ENCODE peak calls at places on chromosomes 6 and 20, in nine cellular contexts. J is MM.1S; Y is RPMI8226; W is activated T-helper 1 cell treated with anti-CD3 and anti-CD28 coated beads, Interleukin-12 subunit alpha, Interleukin-12 subunit beta, Interleukin-2, Interleukin-4 antibody, amounts not matched to agents 30 ng/mL and 10 ng/mL and 1 ng/mL, durations not matched to agents 14 hours and 24 hours and 36 hours; K is HTR-8/SVneo; D is non-pigmented ciliary epithelial cell; G is HS-27A; X is epithelial cell of esophagus; M is AG09309. S is an unnamed sample.

GRCh38 chr6:53888931-53889330 is 94.1 kb downstream of the LRRC1 start:
- DNase-seq in K (no peak), W (no peak), Y (no peak), D (no peak), J (no peak), M (peak), X (no peak), G (no peak), S (no peak)

GRCh38 chr20:34185766-34186620 is 55.2 kb upstream of the ASIP start:
- DNase-seq in X (no peak), M (peak), J (no peak), K (no peak), Y (no peak), D (no peak), W (no peak), G (no peak), S (no peak)

GRCh38 chr6:43709654-43710303 is 22.2 kb upstream of the MRPS18A start:
- DNase-seq in G (no peak), J (no peak), X (no peak), M (no peak), K (no peak), W (no peak), D (no peak), Y (no peak), S (no peak)

GRCh38 chr6:24658573-24659511 is 7.9 kb downstream of the TDP2 start:
- DNase-seq in W (no peak), D (no peak), M (peak), J (no peak), G (no peak), X (peak), K (no peak), Y (no peak), S (no peak)

GRCh38 chr6:132246632-132247270 is 154.5 kb downstream of the MOXD1 start:
- DNase-seq in W (no peak), M (no peak), J (no peak), G (no peak), X (no peak), D (no peak), K (no peak), Y (no peak), S (no peak)

GRCh38 chr6:90643366-90643765 is 56.5 kb upstream of the MAP3K7 start:
- DNase-seq in M (no peak), J (no peak), X (no peak), G (no peak), K (no peak), Y (no peak), D (no peak), W (no peak), S (no peak)

GRCh38 chr6:109720336-109720735 is 29.2 kb downstream of the FIG4 start:
- DNase-seq in W (no peak), G (no peak), X (no peak), M (no peak), J (no peak), K (no peak), D (no peak), Y (no peak), S (no peak)

GRCh38 chr20:43372051-43372450 is 85.6 kb upstream of the SRSF6 start:
- DNase-seq in G (no peak), J (no peak), K (no peak), M (no peak), D (no peak), X (no peak), Y (no peak), W (no peak), S (no peak)

GRCh38 chr6:46788791-46789190 is 4.4 kb upstream of the MEP1A start:
- DNase-seq in M (no peak), Y (no peak), J (no peak), K (no peak), X (no peak), D (no peak), G (no peak), W (no peak), S (no peak)

GRCh38 chr20:44522841-44523240 is 971 bp upstream of the SERINC3 start:
- DNase-seq in Y (no peak), G (no peak), K (no peak), W (no peak), J (no peak), X (no peak), M (no peak), D (no peak), S (no peak)

GRCh38 chr6:14665827-14666724 is 548.5 kb downstream of the CD83 start:
- DNase-seq in G (peak), X (peak), J (no peak), Y (no peak), M (peak), W (no peak), K (peak), D (peak), S (no peak)

GRCh38 chr20:64256282-64256947 is 867 bp downstream of the PCMTD2 start:
- DNase-seq in Y (no peak), M (no peak), D (no peak), K (no peak), G (no peak), X (peak), W (no peak), J (no peak), S (no peak)

GRCh38 chr6:101083533-101084172 is 202.5 kb upstream of the ASCC3 start:
- DNase-seq in K (peak), D (peak), J (no peak), Y (no peak), X (peak), M (no peak), W (no peak), G (peak), S (peak)

GRCh38 chr6:134674562-134674961 is 275.3 kb downstream of the ALDH8A1 start:
- DNase-seq in Y (no peak), X (no peak), K (no peak), W (no peak), J (no peak), D (no peak), G (no peak), M (no peak), S (no peak)

GRCh38 chr6:106360989-106361430 is 493 bp downstream of the CRYBG1 start:
- DNase-seq in D (no peak), G (no peak), Y (peak), K (no peak), W (no peak), X (peak), J (no peak), M (no peak), S (peak)

GRCh38 chr6:158516098-158516497 is 43.8 kb upstream of the TMEM181 start:
- DNase-seq in D (no peak), Y (no peak), K (no peak), W (no peak), X (no peak), G (no peak), M (no peak), J (no peak), S (no peak)

GRCh38 chr6:90083891-90084290 is 189.6 kb downstream of the GJA10 start:
- DNase-seq in J (no peak), D (no peak), X (no peak), W (peak), G (no peak), Y (no peak), K (no peak), M (no peak), S (no peak)

GRCh38 chr20:62892348-62893304 is 31.0 kb upstream of the TCFL5 start:
- DNase-seq in J (no peak), K (no peak), W (no peak), X (no peak), M (no peak), G (no peak), Y (no peak), D (no peak), S (no peak)

GRCh38 chr6:52724406-52725121 is 38.7 kb downstream of the GSTA2 start:
- DNase-seq in G (peak), K (peak), D (peak), W (peak), M (no peak), J (peak), Y (peak), X (peak), S (peak)

GRCh38 chr20:22584630-22584921 is 204 bp upstream of the FOXA2 start:
- DNase-seq in W (no peak), G (no peak), M (no peak), Y (peak), X (peak), D (no peak), J (no peak), K (no peak), S (no peak)

GRCh38 chr20:33765592-33765991 is 33.8 kb downstream of the ZNF341 start:
- DNase-seq in W (no peak), Y (no peak), G (no peak), D (no peak), X (no peak), J (no peak), M (no peak), K (no peak), S (no peak)

GRCh38 chr6:73566954-73567591 is 46.2 kb upstream of the EEF1A1 start:
- DNase-seq in D (no peak), X (peak), J (no peak), G (no peak), Y (no peak), W (no peak), K (no peak), M (no peak), S (peak)

GRCh38 chr20:63337786-63338420 is 23.2 kb downstream of the CHRNA4 start:
- DNase-seq in Y (no peak), J (no peak), X (no peak), M (no peak), K (no peak), W (no peak), D (peak), G (no peak), S (peak)

GRCh38 chr20:52261792-52262191 is 70.2 kb upstream of the ZFP64 start:
- DNase-seq in K (no peak), J (no peak), D (no peak), M (no peak), Y (no peak), G (no peak), X (no peak), W (no peak), S (no peak)

GRCh38 chr6:33061987-33062386 is 11.5 kb downstream of the HLA-DPA1 start:
- DNase-seq in W (no peak), Y (peak), M (no peak), J (peak), X (no peak), D (no peak), G (no peak), K (no peak), S (no peak)

GRCh38 chr6:152879681-152880080 is 103.2 kb downstream of the FBXO5 start:
- DNase-seq in J (no peak), M (no peak), G (no peak), Y (no peak), D (no peak), X (no peak), K (no peak), W (no peak), S (no peak)

GRCh38 chr6:38459291-38459690 is 180.4 kb downstream of the BTBD9 start:
- DNase-seq in K (no peak), M (no peak), J (no peak), G (no peak), X (peak), W (no peak), Y (no peak), D (peak), S (no peak)

GRCh38 chr6:152380993-152381898 is 255.9 kb downstream of the SYNE1 start:
- DNase-seq in W (no peak), D (peak), G (peak), X (peak), Y (no peak), K (peak), M (peak), J (no peak), S (no peak)

S was measured in T47D.